ENCODE peak calls at places on chromosomes 11 and 22, in ten cellular contexts. P is HCT116; Q is spleen; S is CD8-positive, alpha-beta T cell; U is esophagus squamous epithelium; E is fibroblast of lung; H is PC-9; C is gastrocnemius medialis; A is stomach; O is PC-3. W is an unnamed sample. For H3K4me1, the result is how much of the 10 kb centered on the place peaks cover.

GRCh38 chr11:46347637-46348311 is 511 bp downstream of the DGKZ start:
- DNase-seq in P (no peak), Q (peak), S (no peak), U (no peak), E (no peak), H (no peak), C (peak), A (no peak), O (no peak), W (peak)

GRCh38 chr22:49770454-49771265 is 57.0 kb downstream of the BRD1 start:
- DNase-seq in P (no peak), Q (peak), S (no peak), U (no peak), E (no peak), H (no peak), C (peak), A (no peak), O (no peak), W (peak)

GRCh38 chr11:112339566-112339965 is 78.9 kb upstream of the PLET1 start:
- DNase-seq in P (no peak), Q (no peak), S (no peak), U (no peak), E (no peak), H (no peak), C (no peak), A (no peak), O (no peak), W (no peak)

GRCh38 chr11:11661356-11662040 is 39.7 kb upstream of the GALNT18 start:
- DNase-seq in P (no peak), Q (no peak), S (no peak), U (no peak), E (no peak), H (no peak), C (no peak), A (no peak), O (no peak), W (no peak)

GRCh38 chr11:111414267-111414931 is 35.3 kb upstream of the POU2AF1 start:
- DNase-seq in P (no peak), Q (no peak), S (no peak), U (no peak), E (no peak), H (no peak), C (no peak), A (no peak), O (no peak), W (no peak)

GRCh38 chr11:76166314-76166713 is 40.0 kb downstream of the WNT11 start:
- DNase-seq in P (no peak), Q (no peak), S (no peak), U (no peak), E (no peak), H (no peak), C (no peak), A (no peak), O (no peak), W (no peak)

GRCh38 chr11:69157156-69157821 is 1.6 kb downstream of the SMIM38 start:
- DNase-seq in P (no peak), Q (peak), S (no peak), U (no peak), E (peak), H (no peak), C (no peak), A (no peak), O (no peak), W (no peak)

GRCh38 chr11:41328324-41328723 is 131.1 kb downstream of the LRRC4C start:
- DNase-seq in P (no peak), Q (no peak), S (no peak), U (no peak), E (no peak), H (no peak), C (no peak), A (no peak), O (no peak), W (no peak)

GRCh38 chr11:1660025-1660867 is 30.7 kb downstream of the KRTAP5-5 start:
- DNase-seq in P (no peak), Q (no peak), S (no peak), U (no peak), E (no peak), H (no peak), C (no peak), A (peak), O (no peak), W (peak)

GRCh38 chr22:38965614-38966378 is 8.4 kb downstream of the APOBEC3A start:
- DNase-seq in P (no peak), Q (peak), S (no peak), U (no peak), E (no peak), H (no peak), C (no peak), A (no peak), O (no peak), W (no peak)

GRCh38 chr11:80519591-80520258 is 1078.9 kb upstream of the TENM4 start:
- DNase-seq in P (no peak), Q (no peak), S (no peak), U (no peak), E (peak), H (peak), C (no peak), A (no peak), O (peak), W (no peak)

GRCh38 chr11:8907116-8907515 is 3.9 kb upstream of the AKIP1 start:
- DNase-seq in P (no peak), Q (no peak), S (no peak), U (no peak), E (no peak), H (no peak), C (no peak), A (no peak), O (no peak), W (no peak)

GRCh38 chr11:100823360-100823759 is 136.3 kb downstream of the ARHGAP42 start:
- DNase-seq in P (no peak), Q (no peak), S (no peak), U (no peak), E (no peak), H (no peak), C (no peak), A (no peak), O (no peak), W (no peak)

GRCh38 chr11:1051356-1052132 is 15.0 kb upstream of the MUC6 start:
- DNase-seq in P (no peak), Q (peak), S (no peak), U (no peak), E (no peak), H (no peak), C (peak), A (no peak), O (no peak), W (no peak)

GRCh38 chr11:115208808-115209259 is 295.4 kb downstream of the CADM1 start:
- DNase-seq in P (no peak), Q (no peak), S (no peak), U (no peak), E (no peak), H (no peak), C (no peak), A (no peak), O (no peak), W (no peak)

GRCh38 chr11:106988151-106988806 is 30.0 kb downstream of the GUCY1A2 start:
- DNase-seq in P (no peak), Q (no peak), S (no peak), U (no peak), E (peak), H (no peak), C (no peak), A (no peak), O (peak), W (no peak)

GRCh38 chr11:74532496-74533246 is 39.1 kb upstream of the LIPT2 start:
- DNase-seq in P (peak), Q (no peak), S (no peak), U (no peak), E (no peak), H (peak), C (no peak), A (no peak), O (peak), W (no peak)

GRCh38 chr11:100573911-100574513 is 113.1 kb upstream of the ARHGAP42 start:
- DNase-seq in P (no peak), Q (no peak), S (no peak), U (no peak), E (no peak), H (no peak), C (no peak), A (no peak), O (no peak), W (no peak)

GRCh38 chr11:74647404-74647803 is 55.0 kb downstream of the POLD3 start:
- DNase-seq in P (no peak), Q (no peak), S (no peak), U (no peak), E (peak), H (no peak), C (no peak), A (no peak), O (no peak), W (no peak)

GRCh38 chr11:43736502-43737193 is 56.1 kb downstream of the HSD17B12 start:
- DNase-seq in P (no peak), Q (no peak), S (no peak), U (no peak), E (peak), H (no peak), C (no peak), A (no peak), O (peak), W (no peak)

GRCh38 chr11:58575377-58576020 is at the start of gene LPXN:
- DNase-seq in P (no peak), Q (no peak), S (peak), U (no peak), E (peak), H (no peak), C (no peak), A (no peak), O (peak), W (peak)

GRCh38 chr22:20803696-20804324 is 29.9 kb downstream of the SERPIND1 start:
- DNase-seq in P (peak), Q (peak), S (peak), U (no peak), E (peak), H (peak), C (no peak), A (peak), O (peak), W (peak)

GRCh38 chr22:24148586-24148985 is 32.7 kb upstream of the SUSD2 start:
- DNase-seq in P (no peak), Q (no peak), S (no peak), U (no peak), E (no peak), H (no peak), C (no peak), A (no peak), O (no peak), W (no peak)

DNA sequence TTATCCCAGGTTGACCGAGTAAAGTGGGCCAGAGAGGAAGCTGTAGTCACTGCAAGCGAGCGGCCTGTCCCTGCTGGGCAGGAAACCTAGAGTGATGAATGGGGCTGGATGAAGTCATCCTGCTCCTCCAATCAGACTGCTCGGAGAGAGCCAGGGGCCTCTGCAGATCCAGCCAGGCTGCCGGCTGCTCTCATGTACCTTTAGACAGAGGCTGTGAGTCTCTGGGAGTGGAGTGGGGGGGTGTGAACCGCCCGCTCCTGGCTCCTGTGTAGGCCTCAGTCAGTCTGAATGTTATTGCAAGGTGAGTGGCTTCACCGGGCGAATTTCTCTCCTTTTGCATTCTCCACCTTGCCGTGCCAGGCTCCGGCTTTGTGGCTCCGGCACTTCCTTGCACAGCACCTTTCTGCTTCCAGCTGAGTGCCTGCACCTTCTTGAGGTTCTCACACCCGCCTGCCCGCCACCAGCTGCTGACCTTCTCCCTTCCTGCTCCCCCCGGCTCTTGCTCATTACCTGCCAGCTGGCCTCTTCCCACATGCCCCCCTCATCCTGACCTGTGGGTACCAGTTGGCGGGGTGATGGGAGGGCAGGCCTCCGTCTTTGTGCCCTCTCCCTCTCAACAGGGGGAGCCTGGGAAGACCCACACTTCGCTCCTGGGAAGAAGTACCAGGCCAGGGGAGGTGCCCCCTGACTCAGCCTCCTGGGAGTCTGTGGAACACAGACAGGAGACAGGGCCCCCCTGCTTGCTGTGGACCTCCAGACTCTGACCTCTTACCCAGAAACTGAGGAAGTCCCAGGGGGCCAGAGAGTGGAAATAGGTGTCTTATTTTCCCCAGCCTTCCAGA is 79.9 kb downstream of the GRAMD1B start:
- DNase-seq in P (no peak), Q (no peak), S (no peak), U (no peak), E (peak), H (no peak), C (no peak), A (no peak), O (peak), W (no peak)
- TF ChIP-seq CTCF in P (no peak), Q (no peak), S (no peak), U (no peak), E (no peak), H (no peak), C (no peak), A (no peak), O (no peak), W (no peak)

GRCh38 chr11:62498492-62499286 is 47.9 kb downstream of the AHNAK start:
- DNase-seq in P (no peak), Q (no peak), S (no peak), U (no peak), E (no peak), H (no peak), C (no peak), A (no peak), O (no peak), W (no peak)

GRCh38 chr11:62493801-62494200 is 52.8 kb downstream of the AHNAK start:
- DNase-seq in P (no peak), Q (no peak), S (no peak), U (no peak), E (no peak), H (no peak), C (no peak), A (no peak), O (no peak), W (no peak)

GRCh38 chr11:62497132-62497915 is 49.3 kb downstream of the AHNAK start:
- DNase-seq in P (peak), Q (no peak), S (no peak), U (no peak), E (peak), H (peak), C (peak), A (peak), O (peak), W (no peak)

GRCh38 chr11:62494246-62494645 is 52.4 kb downstream of the AHNAK start:
- DNase-seq in P (no peak), Q (no peak), S (no peak), U (no peak), E (no peak), H (no peak), C (no peak), A (no peak), O (no peak), W (no peak)

DNA sequence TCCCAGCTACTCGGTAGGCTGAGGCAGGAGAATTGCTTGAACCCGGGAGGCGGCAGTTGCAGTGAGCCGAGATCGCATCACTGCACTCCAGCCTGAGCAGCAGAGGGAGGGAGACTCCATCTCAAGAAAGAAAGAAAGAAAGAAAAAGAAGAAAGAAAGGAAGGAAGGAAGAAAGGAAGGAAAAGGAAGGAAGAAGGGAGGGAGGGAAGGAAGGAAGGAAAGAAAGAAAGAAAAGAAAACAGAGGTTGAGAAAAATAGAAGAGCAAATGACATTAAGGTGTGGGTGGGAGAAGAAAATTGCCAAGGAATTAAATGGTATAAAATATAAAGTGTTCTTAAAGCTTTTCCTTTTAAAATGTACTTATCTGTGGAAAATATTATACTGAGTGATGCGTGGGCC is 49.9 kb downstream of the AHNAK start:
- DNase-seq in P (no peak), Q (no peak), S (no peak), U (no peak), E (no peak), H (no peak), C (no peak), A (no peak), O (no peak), W (no peak)
- H3K4me1 ChIP-seq in P (under half), Q (under half), S (under half), U (under half), E (under half), H (under half), C (under half), A (under half), O (under half), W (under half)

DNA sequence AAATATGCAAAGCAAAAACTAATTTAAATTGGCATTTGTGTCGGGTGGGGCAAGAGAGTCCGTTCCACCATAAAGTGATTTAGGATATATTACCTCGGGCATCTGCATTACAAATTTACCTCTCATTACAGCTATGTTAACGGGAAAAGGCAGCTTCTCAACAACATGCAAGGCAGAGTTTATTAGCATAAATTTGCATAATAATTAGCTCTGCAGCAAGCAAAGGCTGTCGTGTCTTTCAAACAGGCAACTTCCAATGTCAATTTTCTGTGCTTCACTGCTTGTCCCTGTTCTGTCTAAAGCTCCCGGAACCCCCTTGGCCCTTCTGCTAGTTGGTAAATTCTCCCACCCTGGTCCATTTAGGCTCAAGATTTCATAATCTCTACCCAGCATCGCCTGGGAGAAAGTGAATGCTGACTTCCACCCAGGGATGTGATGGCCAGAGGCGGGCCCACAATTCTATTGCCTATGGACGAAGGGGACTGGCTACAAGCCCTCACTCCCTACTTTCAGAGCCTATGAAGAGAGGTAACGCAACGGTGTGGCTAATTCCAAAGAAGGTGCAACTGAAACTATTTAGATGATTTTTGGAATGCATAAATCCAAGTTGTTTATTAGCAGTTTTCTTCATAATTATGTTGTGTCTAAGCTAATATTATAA is 462.1 kb downstream of the OPCML start:
- DNase-seq in P (no peak), Q (no peak), S (no peak), U (no peak), E (no peak), H (no peak), C (no peak), A (no peak), O (no peak), W (no peak)
- H3K4me3 ChIP-seq in P (no peak), Q (no peak), S (no peak), U (no peak), E (no peak), H (no peak), C (no peak), A (no peak), O (no peak), W (no peak)

GRCh38 chr11:70603756-70604211 is 205.5 kb downstream of the CTTN start:
- DNase-seq in P (no peak), Q (no peak), S (no peak), U (no peak), E (no peak), H (no peak), C (no peak), A (no peak), O (no peak), W (peak)
- TF ChIP-seq CTCF in P (no peak), Q (no peak), S (no peak), U (no peak), E (no peak), H (no peak), C (no peak), A (no peak), O (no peak), W (no peak)

GRCh38 chr11:57306156-57306876 is 18.4 kb downstream of the TNKS1BP1 start:
- DNase-seq in P (no peak), Q (no peak), S (no peak), U (no peak), E (no peak), H (no peak), C (no peak), A (no peak), O (no peak), W (no peak)
- H3K4me1 ChIP-seq in P (under half), Q (half or more), S (under half), U (under half), E (under half), H (under half), C (half or more), A (half or more), O (half or more), W (under half)

DNA sequence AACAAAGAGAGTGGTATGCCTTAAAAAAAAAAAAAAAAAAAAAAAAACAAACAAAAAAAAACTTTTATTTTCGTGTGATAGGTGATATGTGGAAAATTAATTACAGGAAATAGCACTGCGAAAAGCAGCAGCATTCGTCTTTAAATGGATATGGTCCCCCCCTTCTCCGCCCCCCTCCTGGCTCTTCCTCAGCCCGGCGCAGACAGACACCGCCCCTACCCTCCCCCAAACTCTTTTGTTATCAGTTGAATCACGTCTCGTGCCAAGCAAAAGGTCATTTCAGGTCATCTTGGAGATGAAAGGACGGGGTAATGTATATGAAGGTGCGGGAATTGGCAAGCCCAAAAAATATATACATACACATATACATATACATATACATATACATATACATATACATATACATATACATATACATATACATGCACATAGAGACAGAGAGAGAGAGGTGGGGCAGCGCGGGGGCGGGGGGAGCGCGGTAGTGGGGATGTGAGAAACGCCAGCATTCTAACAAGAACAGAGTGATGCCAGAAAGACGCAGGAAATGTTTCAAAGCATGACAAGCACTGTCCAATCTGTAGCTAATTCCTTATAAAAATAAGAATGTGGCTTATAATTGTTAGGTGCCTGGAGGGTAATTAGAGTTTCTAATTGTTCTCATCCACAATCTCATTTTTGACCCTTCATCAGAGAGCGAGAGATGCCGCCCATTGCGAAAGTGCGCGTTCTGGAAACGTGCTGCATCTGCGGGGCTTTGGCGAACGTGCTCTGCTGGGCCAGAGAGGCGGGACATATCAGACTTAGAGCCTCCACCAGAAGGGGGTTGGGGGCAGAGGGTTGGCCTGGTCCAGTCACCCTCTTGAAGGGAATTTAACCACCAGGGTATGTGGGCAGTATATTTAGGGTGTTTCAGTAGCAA is 214.5 kb upstream of the UBASH3B start:
- DNase-seq in P (no peak), Q (no peak), S (no peak), U (no peak), E (peak), H (no peak), C (peak), A (no peak), O (no peak), W (peak)
- H3K4me3 ChIP-seq in P (no peak), Q (no peak), S (no peak), U (peak), E (peak), H (peak), C (peak), A (peak), O (no peak), W (no peak)